ENCODE peak calls at places on chromosomes 11 and 22, in eight cellular contexts. X, L, T, I, D, H, F and B are unnamed samples.

GRCh38 chr11:65425971-65426838 is 3.6 kb downstream of the NEAT1 start:
- DNase-seq in L (peak), T (no peak), F (no peak), X (no peak), D (peak), I (no peak), H (peak), B (no peak)

GRCh38 chr11:92979176-92979575 is 9.7 kb downstream of the MTNR1B start:
- DNase-seq in H (no peak), I (no peak), D (no peak), X (no peak), L (no peak), T (no peak), F (no peak), B (no peak)

GRCh38 chr11:100830295-100830694 is 143.2 kb downstream of the ARHGAP42 start:
- DNase-seq in T (no peak), F (no peak), L (peak), X (no peak), D (no peak), H (no peak), I (peak), B (peak)

GRCh38 chr11:70732493-70733206 is 334.3 kb downstream of the CTTN start:
- DNase-seq in I (no peak), T (no peak), X (no peak), D (no peak), F (no peak), H (no peak), L (no peak), B (no peak)

GRCh38 chr11:74380746-74381439 is 17.3 kb downstream of the PGM2L1 start:
- DNase-seq in I (no peak), D (no peak), X (no peak), L (no peak), F (no peak), T (no peak), H (no peak), B (no peak)

GRCh38 chr11:47725445-47726442 is 10.6 kb upstream of the AGBL2 start:
- DNase-seq in I (no peak), X (no peak), D (no peak), T (no peak), F (no peak), L (no peak), H (no peak), B (no peak)

GRCh38 chr11:16804104-16804947 is 65.9 kb downstream of the C11orf58 start:
- DNase-seq in H (no peak), X (no peak), T (no peak), D (no peak), I (peak), L (peak), F (no peak), B (no peak)

GRCh38 chr22:31093090-31093850 is 12.2 kb downstream of the SMTN start:
- DNase-seq in H (no peak), X (no peak), F (no peak), I (peak), T (no peak), L (no peak), D (peak), B (no peak)

GRCh38 chr11:6531267-6531752 is 34.2 kb downstream of the DNHD1 start:
- DNase-seq in H (peak), L (peak), X (no peak), T (no peak), F (no peak), D (no peak), I (no peak), B (no peak)

GRCh38 chr11:23425379-23425778 is 565.1 kb upstream of the CCDC179 start:
- DNase-seq in T (no peak), I (no peak), D (no peak), F (no peak), L (no peak), X (peak), H (no peak), B (no peak)

GRCh38 chr11:73157141-73158010 is 15.3 kb upstream of the FCHSD2 start:
- DNase-seq in F (peak), L (peak), X (peak), I (peak), D (no peak), H (peak), T (peak), B (no peak)

GRCh38 chr11:13772223-13773046 is 104.0 kb downstream of the FAR1 start:
- DNase-seq in H (peak), I (peak), T (no peak), D (no peak), L (peak), X (peak), F (no peak), B (peak)

GRCh38 chr11:123047947-123048293 is 14.0 kb downstream of the HSPA8 start:
- DNase-seq in D (no peak), I (no peak), T (no peak), X (no peak), H (no peak), L (no peak), F (no peak), B (no peak)

GRCh38 chr11:94513091-94513490 is 830 bp downstream of the C11orf97 start:
- DNase-seq in L (no peak), I (no peak), H (no peak), X (no peak), T (no peak), F (no peak), D (no peak), B (peak)

GRCh38 chr11:1486054-1486825 is at the start of gene MOB2:
- DNase-seq in T (no peak), I (peak), D (no peak), X (no peak), F (no peak), L (peak), H (peak), B (no peak)

GRCh38 chr11:120660024-120660565 is 148.5 kb downstream of the GRIK4 start:
- DNase-seq in T (no peak), I (no peak), L (peak), F (no peak), X (no peak), D (no peak), H (peak), B (no peak)

GRCh38 chr22:32574957-32575893 is 100.6 kb downstream of the FBXO7 start:
- DNase-seq in D (no peak), I (no peak), X (peak), H (no peak), L (no peak), F (no peak), T (peak), B (no peak)

GRCh38 chr11:64306876-64307622 is 1.7 kb downstream of the ESRRA start:
- DNase-seq in F (no peak), X (no peak), I (no peak), H (peak), T (no peak), L (peak), D (no peak), B (no peak)

GRCh38 chr11:20162824-20163777 is 2.8 kb upstream of the DBX1 start:
- DNase-seq in D (no peak), H (no peak), I (no peak), F (no peak), L (peak), T (no peak), X (no peak), B (no peak)

GRCh38 chr11:36095716-36096115 is 151.9 kb downstream of the LDLRAD3 start:
- DNase-seq in T (no peak), I (no peak), F (no peak), D (no peak), L (peak), H (no peak), X (no peak), B (no peak)

GRCh38 chr11:66600924-66601233 is 7.9 kb downstream of the CCS start:
- DNase-seq in D (no peak), H (no peak), T (no peak), L (no peak), I (no peak), X (no peak), F (no peak), B (no peak)

GRCh38 chr11:70067591-70068341 is 10.4 kb upstream of the ANO1 start:
- DNase-seq in T (peak), L (no peak), F (no peak), D (no peak), I (no peak), X (no peak), H (no peak), B (no peak)

GRCh38 chr22:41415554-41415953 is 31.0 kb downstream of the TOB2 start:
- DNase-seq in H (no peak), L (no peak), I (no peak), D (no peak), X (no peak), T (no peak), F (no peak), B (no peak)

GRCh38 chr11:134478611-134479010 is 66.6 kb upstream of the B3GAT1 start:
- DNase-seq in D (no peak), L (no peak), T (no peak), I (no peak), X (no peak), H (no peak), F (no peak), B (no peak)

GRCh38 chr22:48628891-48629559 is 1198.6 kb downstream of the BRD1 start:
- DNase-seq in X (no peak), L (no peak), T (no peak), I (no peak), D (no peak), F (no peak), H (no peak), B (no peak)

GRCh38 chr11:35142481-35143207 is 3.7 kb downstream of the CD44 start:
- DNase-seq in D (peak), L (peak), F (no peak), X (peak), I (no peak), T (no peak), H (no peak), B (no peak)

GRCh38 chr11:115541518-115541917 is 37.3 kb upstream of the CADM1 start:
- DNase-seq in F (no peak), X (no peak), L (no peak), H (no peak), D (no peak), I (no peak), T (no peak), B (no peak)
- H3K4me3 ChIP-seq in F (no peak), X (no peak), L (no peak), H (no peak), D (no peak), I (no peak), T (no peak), B (no peak)

GRCh38 chr11:86066033-86066432 is 2.9 kb downstream of the PICALM start:
- DNase-seq in X (no peak), H (no peak), I (no peak), L (no peak), D (no peak), T (no peak), F (no peak), B (no peak)

GRCh38 chr11:86064236-86064803 is 4.6 kb downstream of the PICALM start:
- DNase-seq in D (no peak), I (no peak), T (no peak), H (no peak), X (no peak), L (no peak), F (no peak), B (peak)

GRCh38 chr11:86061483-86061882 is 7.4 kb downstream of the PICALM start:
- DNase-seq in L (no peak), X (no peak), F (no peak), D (no peak), T (no peak), H (no peak), I (no peak), B (no peak)

GRCh38 chr11:86062719-86063118 is 6.2 kb downstream of the PICALM start:
- DNase-seq in L (peak), F (no peak), X (no peak), I (no peak), H (peak), T (no peak), D (no peak), B (no peak)

GRCh38 chr11:86063536-86063935 is 5.3 kb downstream of the PICALM start:
- DNase-seq in X (no peak), D (no peak), T (no peak), H (no peak), F (no peak), L (peak), I (no peak), B (no peak)
- TF ChIP-seq CTCF in X (no peak), D (no peak), T (no peak), H (no peak), F (no peak), L (no peak), I (no peak), B (no peak)

GRCh38 chr22:45263790-45264269 is 20.9 kb upstream of the UPK3A start:
- DNase-seq in T (peak), X (no peak), D (peak), F (no peak), I (peak), L (peak), H (peak), B (no peak)
- H3K4me3 ChIP-seq in T (no peak), X (no peak), D (no peak), F (no peak), I (no peak), L (no peak), H (no peak), B (no peak)

GRCh38 chr11:119491753-119492455 is 68.9 kb upstream of the THY1 start:
- DNase-seq in D (no peak), H (no peak), I (no peak), L (peak), F (no peak), T (no peak), X (no peak), B (no peak)
- TF ChIP-seq CTCF in D (no peak), H (peak), I (no peak), L (peak), F (peak), T (no peak), X (peak), B (peak)

DNA sequence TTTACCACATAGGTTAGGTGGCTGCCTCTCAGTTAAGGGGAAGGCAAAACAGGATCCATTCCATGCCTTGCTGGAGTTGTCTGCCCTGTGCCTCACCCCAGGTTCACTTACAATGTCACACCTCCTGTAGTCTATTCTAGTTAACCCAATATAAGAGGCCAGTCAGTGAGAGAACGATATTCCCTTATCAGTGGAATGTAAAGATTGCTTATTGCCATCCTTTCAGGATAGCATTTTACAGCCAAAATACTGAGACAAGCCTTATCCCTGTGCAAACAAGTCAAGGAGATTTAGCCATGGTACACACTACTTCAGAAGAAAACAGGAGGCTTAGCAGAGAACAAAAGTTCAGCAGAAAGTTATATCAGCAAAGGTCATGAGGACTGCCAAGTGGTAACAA is 5.5 kb downstream of the CYP2R1 start:
- DNase-seq in T (no peak), H (no peak), X (no peak), D (no peak), L (no peak), I (no peak), F (no peak), B (no peak)
- H3K4me3 ChIP-seq in T (no peak), H (no peak), X (no peak), D (no peak), L (no peak), I (no peak), F (no peak), B (no peak)

GRCh38 chr11:126485021-126485781 is 129.7 kb downstream of the ST3GAL4 start:
- DNase-seq in T (no peak), X (no peak), L (peak), F (no peak), I (no peak), D (no peak), H (peak), B (no peak)
- TF ChIP-seq CTCF in T (no peak), X (peak), L (no peak), F (no peak), I (no peak), D (no peak), H (no peak), B (peak)

GRCh38 chr11:75588067-75588481 is 26.0 kb downstream of the SERPINH1 start:
- DNase-seq in D (no peak), F (no peak), H (no peak), T (no peak), L (no peak), X (no peak), I (no peak), B (no peak)

GRCh38 chr11:75585271-75585670 is 23.2 kb downstream of the SERPINH1 start:
- DNase-seq in F (no peak), X (no peak), I (no peak), L (no peak), T (no peak), D (no peak), H (no peak), B (no peak)

GRCh38 chr11:75582461-75582934 is 20.4 kb downstream of the SERPINH1 start:
- DNase-seq in L (no peak), I (no peak), D (no peak), F (no peak), X (no peak), T (no peak), H (no peak), B (no peak)

GRCh38 chr11:75582935-75583709 is 21.1 kb downstream of the SERPINH1 start:
- DNase-seq in X (no peak), T (peak), I (peak), D (peak), F (no peak), H (peak), L (peak), B (no peak)

DNA sequence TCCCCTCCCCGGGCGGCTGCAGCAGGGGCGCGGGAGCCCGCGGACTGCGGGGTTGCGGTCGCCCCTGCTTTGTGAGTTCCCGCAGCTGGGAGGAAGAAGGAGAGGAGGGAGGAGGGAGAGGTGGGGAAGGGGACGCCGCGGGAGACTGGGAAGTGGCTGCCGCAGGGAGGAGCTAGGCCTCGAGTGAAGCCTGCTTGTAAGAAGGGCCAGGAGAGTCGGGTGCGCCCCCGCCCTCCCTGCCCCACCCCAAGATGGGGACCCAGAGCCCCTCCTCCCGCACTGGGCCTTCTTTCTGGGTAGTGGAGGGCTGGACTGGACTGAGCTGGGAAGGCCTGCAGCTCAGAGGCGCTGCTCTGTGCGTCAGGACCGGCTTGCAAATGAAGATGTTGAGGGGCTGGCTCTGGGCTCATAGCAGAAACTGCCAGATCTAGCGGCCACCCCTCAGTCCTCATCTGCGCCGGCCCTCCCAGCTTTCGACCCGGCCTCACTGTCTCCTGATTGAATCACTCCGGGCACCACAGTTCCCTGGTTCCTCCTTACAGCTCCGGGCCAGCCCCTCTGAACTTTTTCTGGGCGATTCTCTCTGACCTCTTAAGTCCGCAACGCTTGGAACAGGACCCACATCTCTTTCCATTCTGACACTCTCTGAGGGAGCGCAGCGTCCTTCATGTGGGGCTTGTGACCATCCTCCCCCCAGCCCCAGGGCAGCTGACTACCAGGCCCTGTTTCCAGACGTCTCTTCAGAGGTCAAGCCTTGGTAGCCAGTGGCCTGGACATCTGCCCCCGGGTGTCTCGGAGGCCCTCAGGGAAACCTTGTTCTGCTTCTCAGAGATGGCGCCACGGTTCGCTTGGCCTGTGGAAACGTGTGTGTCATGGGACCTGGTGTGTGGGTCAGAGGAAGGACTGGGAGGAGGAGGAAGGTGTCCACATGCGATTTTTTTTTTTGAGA is 21.9 kb downstream of the SERPINH1 start:
- DNase-seq in I (peak), F (no peak), T (peak), L (peak), X (no peak), H (no peak), D (peak), B (no peak)
- H3K4me3 ChIP-seq in I (peak), F (peak), T (peak), L (peak), X (peak), H (peak), D (peak), B (peak)

GRCh38 chr11:131889760-131890620 is 519.6 kb downstream of the NTM start:
- DNase-seq in T (no peak), D (no peak), X (no peak), L (peak), H (peak), I (no peak), F (no peak), B (no peak)
- TF ChIP-seq CTCF in T (no peak), D (no peak), X (peak), L (no peak), H (no peak), I (no peak), F (no peak), B (peak)